ENCODE peak calls at places on chromosome 1, in four cellular contexts. K, J, L and O are unnamed samples.

GRCh38 chr1:186617860-186618780 is 62.1 kb downstream of the PTGS2 start:
- DNase-seq in L (peak), J (peak), K (peak), O (peak)

GRCh38 chr1:73026114-73026513 is 743.8 kb upstream of the NEGR1 start:
- DNase-seq in K (no peak), J (no peak), L (no peak), O (no peak)

GRCh38 chr1:36300526-36300925 is 5.6 kb upstream of the SH3D21 start:
- DNase-seq in L (no peak), K (peak), J (no peak), O (no peak)

GRCh38 chr1:91885716-91886506 is at the start of gene TGFBR3:
- DNase-seq in K (peak), J (peak), L (peak), O (peak)

GRCh38 chr1:154624756-154625643 is 17.0 kb upstream of the ADAR start:
- DNase-seq in J (no peak), L (no peak), K (no peak), O (no peak)

GRCh38 chr1:143720087-143721023 is 251.4 kb downstream of the FAM72C start:
- DNase-seq in L (peak), J (peak), K (peak), O (peak)

GRCh38 chr1:17617787-17618557 is 78.5 kb downstream of the ARHGEF10L start:
- DNase-seq in L (peak), K (no peak), J (no peak), O (peak)

GRCh38 chr1:222167111-222167510 is 380.8 kb downstream of the HHIPL2 start:
- DNase-seq in L (no peak), K (no peak), J (peak), O (peak)

GRCh38 chr1:226082959-226083302 is 20.4 kb downstream of the H3-3A start:
- DNase-seq in K (no peak), J (peak), L (peak), O (peak)

GRCh38 chr1:100354971-100355394 is 2.7 kb downstream of the CDC14A start:
- DNase-seq in J (peak), K (no peak), L (peak), O (peak)